ENCODE peak calls at places on chromosomes 11 and 22, in eight cellular contexts. T is heart left ventricle, X is adrenal gland, W is H54, Q is HCT116, H is Peyer's patch, F is lower leg skin, D is body of pancreas. G is an unnamed sample.

GRCh38 chr11:114972105-114972504 is 293.8 kb downstream of the NXPE2 start:
- DNase-seq in X (no peak), W (no peak), F (no peak), T (no peak), D (no peak), Q (no peak), H (no peak), G (no peak)

GRCh38 chr11:10288881-10289764 is 4.9 kb downstream of the SBF2 start:
- DNase-seq in T (no peak), H (no peak), D (no peak), W (no peak), Q (no peak), F (no peak), X (no peak), G (no peak)

GRCh38 chr11:57116654-57117053 is 65.1 kb upstream of the LRRC55 start:
- DNase-seq in H (no peak), D (peak; percentile 44), T (no peak), W (no peak), X (peak; percentile 43), Q (peak; percentile 19), F (peak; percentile 21), G (no peak)

GRCh38 chr11:118634435-118635236 is 27.2 kb downstream of the PHLDB1 start:
- DNase-seq in F (no peak), D (peak; percentile 88), Q (no peak), W (no peak), X (peak; percentile 86), H (peak; percentile 89), T (peak; percentile 86), G (peak; percentile 86)

GRCh38 chr22:44449061-44449682 is 48.9 kb downstream of the RTL6 start:
- DNase-seq in D (no peak), H (peak; percentile 36), X (peak; percentile 95), F (no peak), W (peak; percentile 60), Q (no peak), T (no peak), G (no peak)

GRCh38 chr11:28566643-28567042 is 458.5 kb downstream of the METTL15 start:
- DNase-seq in F (peak; percentile 43), Q (peak; percentile 52), T (peak; percentile 95), H (no peak), X (peak; percentile 93), D (peak; percentile 63), W (peak; percentile 7), G (peak; percentile 4)

GRCh38 chr11:76577921-76578654 is 92.5 kb downstream of the LRRC32 start:
- DNase-seq in D (no peak), X (no peak), W (no peak), F (no peak), Q (no peak), H (no peak), T (no peak), G (no peak)

GRCh38 chr11:17513853-17514252 is 30.4 kb downstream of the USH1C start:
- DNase-seq in Q (no peak), X (peak; percentile 29), H (no peak), T (no peak), D (no peak), F (no peak), W (no peak), G (no peak)

GRCh38 chr11:72786305-72787261 is 7.3 kb downstream of the STARD10 start:
- DNase-seq in W (no peak), T (no peak), F (no peak), H (peak; percentile 74), Q (no peak), D (peak; percentile 48), X (no peak), G (peak; percentile 67)

GRCh38 chr22:49097966-49098365 is 729.7 kb downstream of the BRD1 start:
- DNase-seq in F (peak; percentile 23), W (no peak), T (no peak), H (no peak), X (no peak), D (no peak), Q (no peak), G (no peak)

GRCh38 chr22:29799217-29799680 is 32.1 kb downstream of the UQCR10 start:
- DNase-seq in D (peak; percentile 94), Q (peak; percentile 58), F (peak; percentile 91), X (peak; percentile 98), W (peak; percentile 76), H (no peak), T (peak; percentile 95), G (peak; percentile 96)

GRCh38 chr22:39705386-39705785 is 134.8 kb downstream of the CACNA1I start:
- DNase-seq in D (no peak), F (no peak), Q (no peak), H (no peak), X (no peak), T (no peak), W (no peak), G (no peak)

GRCh38 chr11:74633406-74634393 is 41.3 kb downstream of the POLD3 start:
- DNase-seq in F (no peak), T (no peak), Q (no peak), D (no peak), W (no peak), H (no peak), X (no peak), G (no peak)

GRCh38 chr22:27494821-27495220 is 306.7 kb downstream of the MN1 start:
- DNase-seq in H (no peak), Q (no peak), F (no peak), T (no peak), X (no peak), W (no peak), D (no peak), G (no peak)

GRCh38 chr11:68214173-68215086 is 1.3 kb upstream of the KMT5B start:
- DNase-seq in T (peak; percentile 45), D (peak; percentile 20), Q (no peak), W (no peak), H (peak; percentile 66), X (peak; percentile 26), F (peak; percentile 34), G (no peak)

GRCh38 chr11:16806791-16807190 is 68.3 kb downstream of the C11orf58 start:
- DNase-seq in X (no peak), F (no peak), T (peak; percentile 60), W (no peak), Q (no peak), D (no peak), H (no peak), G (peak; percentile 28)

GRCh38 chr11:75565916-75566762 is 4.1 kb downstream of the SERPINH1 start:
- DNase-seq in H (no peak), X (peak; percentile 16), D (no peak), W (no peak), F (no peak), T (no peak), Q (no peak), G (no peak)

GRCh38 chr22:22520020-22520656 is at the start of gene ZNF280A:
- DNase-seq in T (no peak), H (no peak), W (peak; percentile 41), D (no peak), Q (peak; percentile 51), X (peak; percentile 76), F (no peak), G (no peak)
- TF ChIP-seq POLR2A in T (no peak), H (no peak), W (no peak), D (no peak), Q (no peak), X (no peak), F (no peak), G (no peak)

DNA sequence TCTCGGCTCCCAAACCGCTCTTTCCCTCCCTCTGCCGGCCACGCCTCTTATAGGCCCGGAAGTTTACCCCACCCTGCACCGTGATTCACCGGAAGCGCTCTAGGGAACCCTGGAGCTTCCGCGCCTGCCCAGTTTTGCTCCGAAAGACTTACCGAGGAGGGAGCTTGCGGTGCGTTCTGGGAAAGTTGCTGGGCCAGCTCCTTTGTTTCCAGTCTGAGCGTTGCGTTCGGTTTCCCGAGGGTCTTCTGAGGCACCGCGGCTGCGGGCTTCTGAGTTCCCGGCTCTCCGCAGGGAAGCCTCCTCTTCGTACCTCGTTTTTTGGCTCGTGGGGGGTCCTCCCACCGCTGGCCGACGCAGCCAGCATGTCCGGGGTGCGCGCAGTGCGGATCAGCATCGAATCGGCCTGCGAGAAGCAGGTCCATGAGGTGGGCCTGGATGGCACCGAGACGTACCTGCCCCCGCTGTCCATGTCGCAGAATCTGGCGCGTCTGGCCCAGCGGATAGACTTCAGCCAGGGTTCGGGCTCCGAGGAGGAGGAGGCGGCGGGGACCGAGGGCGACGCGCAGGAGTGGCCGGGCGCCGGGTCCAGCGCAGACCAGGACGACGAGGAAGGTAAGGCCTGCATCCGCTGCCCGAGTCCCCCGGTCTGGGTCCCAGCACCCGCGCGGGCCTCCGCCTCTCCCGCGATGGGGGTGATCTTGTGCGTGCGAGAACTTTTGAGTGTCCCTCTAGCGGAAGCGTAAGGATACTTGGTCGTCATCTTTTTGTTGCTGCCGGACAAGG is at the start of gene MED17:
- DNase-seq in D (peak; percentile 94), W (peak; percentile 73), F (peak; percentile 93), T (peak; percentile 95), Q (peak; percentile 81), H (peak; percentile 93), X (peak; percentile 93), G (peak; percentile 92)
- TF ChIP-seq POLR2A in D (peak; percentile 64), W (peak; percentile 70), F (no peak), T (peak; percentile 83), Q (peak; percentile 97), H (peak; percentile 87), X (peak; percentile 57), G (peak; percentile 88)

DNA sequence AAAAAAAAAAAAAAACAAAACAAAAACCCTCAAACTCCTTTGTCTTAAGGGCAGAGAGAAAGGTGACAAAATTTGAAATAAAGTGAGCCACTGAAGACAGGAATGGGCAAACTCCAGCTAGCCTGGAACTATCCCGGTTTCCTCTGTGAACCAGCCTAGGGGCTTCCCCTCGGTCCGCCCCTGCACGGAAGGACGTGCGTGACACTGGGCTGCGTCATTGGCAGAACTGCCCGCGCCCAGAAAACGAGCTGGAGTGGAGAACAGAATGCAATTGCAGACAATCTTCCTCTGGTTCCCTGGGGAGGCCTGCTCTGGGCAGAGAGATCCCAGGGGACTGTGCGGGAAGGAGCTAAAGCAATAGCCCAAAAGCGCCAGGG is 628 bp downstream of the RAB38 start:
- DNase-seq in D (peak; percentile 71), Q (peak; percentile 45), W (no peak), H (peak; percentile 80), X (peak; percentile 86), T (peak; percentile 54), F (peak; percentile 62), G (peak; percentile 30)
- TF ChIP-seq POLR2A in D (no peak), Q (no peak), W (no peak), H (no peak), X (peak; percentile 12), T (no peak), F (no peak), G (peak; percentile 39)

DNA sequence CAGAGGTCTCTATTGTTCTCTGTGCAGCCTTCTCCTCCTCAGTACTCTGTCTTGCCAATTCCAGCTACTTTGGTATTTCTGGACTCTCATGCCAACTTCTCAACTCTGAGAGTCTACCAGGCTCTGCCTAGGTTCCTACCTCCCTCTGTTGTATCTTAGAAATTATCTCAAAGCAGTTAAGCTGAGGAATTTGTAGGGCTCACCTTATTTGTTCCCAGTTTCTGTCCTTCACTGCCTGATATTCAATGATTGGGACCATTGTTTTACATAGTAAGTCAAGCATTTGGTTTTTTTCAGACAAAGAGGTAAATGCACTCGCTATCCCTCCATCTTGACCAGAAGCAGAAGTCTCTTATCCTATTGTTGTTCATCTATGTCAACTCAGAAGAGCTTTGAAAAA is 205.0 kb upstream of the PGR start:
- DNase-seq in T (no peak), W (no peak), D (no peak), F (no peak), Q (no peak), H (no peak), X (no peak), G (no peak)
- TF ChIP-seq POLR2A in T (no peak), W (no peak), D (no peak), F (no peak), Q (no peak), H (no peak), X (no peak), G (no peak)

DNA sequence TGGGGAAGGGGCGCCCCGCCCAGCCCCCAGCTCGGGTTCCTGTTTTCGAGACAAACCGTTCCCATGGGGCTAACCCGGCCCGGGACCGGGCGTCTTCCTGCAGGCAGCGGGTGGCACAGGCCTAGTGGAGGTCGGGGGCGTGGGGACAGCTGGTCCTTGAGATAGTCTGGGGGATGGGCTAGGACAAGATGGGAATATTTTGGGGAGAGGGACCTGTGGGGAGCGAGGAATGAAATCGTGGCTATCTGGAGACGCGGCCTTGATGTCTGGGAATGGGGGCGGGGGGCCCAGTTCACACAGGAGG is 1.2 kb upstream of the RASGRP2 start:
- DNase-seq in D (peak; percentile 75), F (peak; percentile 73), W (no peak), X (peak; percentile 69), T (peak; percentile 90), Q (no peak), H (peak; percentile 74), G (no peak)
- TF ChIP-seq POLR2A in D (no peak), F (no peak), W (no peak), X (no peak), T (no peak), Q (no peak), H (no peak), G (no peak)